ENCODE peak calls at places on chromosomes 16 and 17, in five cellular contexts. X is A549, C is AG09319, S is left ventricle myocardium inferior, R is GM10248. J is an unnamed sample.

GRCh38 chr17:71441098-71441497 is 679.7 kb upstream of the SOX9 start:
- DNase-seq in X (peak; percentile 45), C (no peak), S (no peak), R (no peak), J (no peak)

GRCh38 chr17:41695134-41695661 is 6.5 kb downstream of the EIF1 start:
- DNase-seq in X (no peak), C (no peak), S (no peak), R (no peak), J (no peak)

GRCh38 chr16:85868495-85868894 is 30.5 kb upstream of the IRF8 start:
- DNase-seq in X (no peak), C (no peak), S (no peak), R (no peak), J (no peak)

GRCh38 chr16:53061701-53062159 is 6.9 kb downstream of the CHD9 start:
- DNase-seq in X (no peak), C (no peak), S (peak; percentile 49), R (peak; percentile 78), J (peak; percentile 87)

GRCh38 chr16:49608801-49609200 is 235.2 kb downstream of the C16orf78 start:
- DNase-seq in X (no peak), C (no peak), S (no peak), R (no peak), J (no peak)

GRCh38 chr16:29826342-29826695 is 6.1 kb downstream of the MVP start:
- DNase-seq in X (no peak), C (no peak), S (no peak), R (no peak), J (no peak)

GRCh38 chr17:37024181-37024637 is 75.5 kb downstream of the AATF start:
- DNase-seq in X (no peak), C (no peak), S (no peak), R (no peak), J (no peak)

GRCh38 chr17:75067856-75068255 is 19.9 kb upstream of the SLC16A5 start:
- DNase-seq in X (no peak), C (no peak), S (no peak), R (no peak), J (no peak)

GRCh38 chr16:8908779-8909468 is 26.8 kb downstream of the LITAFD start:
- DNase-seq in X (no peak), C (no peak), S (no peak), R (no peak), J (no peak)
- TF ChIP-seq CTCF in X (no peak), C (no peak), S (no peak), R (no peak), J (no peak)

GRCh38 chr17:81097134-81097942 is 62.4 kb downstream of the BAIAP2 start:
- DNase-seq in X (peak; percentile 84), C (peak; percentile 55), S (peak; percentile 76), R (peak; percentile 65), J (no peak)
- TF ChIP-seq CTCF in X (peak; percentile 90), C (peak; percentile 80), S (peak; percentile 75), R (peak; percentile 58), J (peak; percentile 44)

GRCh38 chr17:80831481-80831880 is 160.2 kb upstream of the CHMP6 start:
- DNase-seq in X (no peak), C (no peak), S (no peak), R (no peak), J (no peak)

GRCh38 chr17:80832266-80832676 is 159.4 kb upstream of the CHMP6 start:
- DNase-seq in X (peak; percentile 55), C (peak; percentile 70), S (no peak), R (no peak), J (no peak)

GRCh38 chr17:80834896-80835281 is 156.8 kb upstream of the CHMP6 start:
- DNase-seq in X (no peak), C (no peak), S (no peak), R (no peak), J (no peak)

GRCh38 chr17:80833952-80834895 is 157.4 kb upstream of the CHMP6 start:
- DNase-seq in X (no peak), C (peak; percentile 79), S (peak; percentile 76), R (no peak), J (peak; percentile 15)

GRCh38 chr17:80832888-80833583 is 158.6 kb upstream of the CHMP6 start:
- DNase-seq in X (peak; percentile 99), C (peak; percentile 95), S (peak; percentile 83), R (peak; percentile 92), J (peak; percentile 77)
- TF ChIP-seq CTCF in X (no peak), C (no peak), S (no peak), R (no peak), J (no peak)

GRCh38 chr16:56357765-56358322 is 67.5 kb downstream of the AMFR start:
- DNase-seq in X (no peak), C (no peak), S (peak; percentile 15), R (no peak), J (no peak)
- TF ChIP-seq CTCF in X (no peak), C (no peak), S (no peak), R (no peak), J (peak; percentile 39)